ENCODE peak calls at places on chromosomes 6 and 20, in six cellular contexts. T is K562, R is H1, L is GM12878, W is HCT116, B is HepG2. P is an unnamed sample.

GRCh38 chr20:41509801-41510200 is 108.4 kb downstream of the CHD6 start:
- DNase-seq in T (no peak), W (no peak), L (no peak), B (peak; percentile 72), R (no peak), P (no peak)

GRCh38 chr6:1855890-1856289 is 246.2 kb downstream of the FOXC1 start:
- DNase-seq in B (no peak), L (no peak), W (no peak), T (no peak), R (no peak), P (no peak)

GRCh38 chr6:137744877-137745276 is 122.2 kb upstream of the TNFAIP3 start:
- DNase-seq in W (no peak), L (peak; percentile 75), R (no peak), T (no peak), B (no peak), P (no peak)

GRCh38 chr6:167285077-167285770 is 5.9 kb upstream of the UNC93A start:
- DNase-seq in W (no peak), L (no peak), T (no peak), B (no peak), R (no peak), P (no peak)

GRCh38 chr6:37641546-37641945 is 56.1 kb downstream of the MDGA1 start:
- DNase-seq in T (no peak), R (no peak), B (no peak), W (no peak), L (no peak), P (no peak)

GRCh38 chr20:63695419-63696310 is 787 bp upstream of the TNFRSF6B start:
- DNase-seq in L (no peak), W (no peak), B (no peak), T (no peak), R (no peak), P (no peak)

GRCh38 chr6:166862287-166862977 is 93.9 kb downstream of the RNASET2 start:
- DNase-seq in L (no peak), W (no peak), R (peak; percentile 41), T (no peak), B (no peak), P (peak; percentile 39)

GRCh38 chr6:144264270-144265060 is 20.7 kb upstream of the UTRN start:
- DNase-seq in R (no peak), L (no peak), T (no peak), W (peak; percentile 71), B (peak; percentile 87), P (peak; percentile 68)

GRCh38 chr6:24927985-24928735 is 7.6 kb downstream of the RIPOR2 start:
- DNase-seq in T (no peak), L (no peak), R (no peak), B (no peak), W (no peak), P (no peak)

GRCh38 chr20:55386686-55387085 is 618.6 kb downstream of the CBLN4 start:
- DNase-seq in B (no peak), T (no peak), R (no peak), W (no peak), L (no peak), P (no peak)

GRCh38 chr6:14542670-14543366 is 425.2 kb downstream of the CD83 start:
- DNase-seq in T (no peak), R (no peak), W (peak; percentile 29), L (peak; percentile 5), B (no peak), P (no peak)

GRCh38 chr6:34455831-34456230 is 10.0 kb upstream of the PACSIN1 start:
- DNase-seq in B (no peak), R (no peak), T (no peak), L (no peak), W (no peak), P (no peak)

GRCh38 chr6:139852484-139853140 is 478.2 kb upstream of the CITED2 start:
- DNase-seq in L (no peak), R (no peak), W (no peak), B (no peak), T (no peak), P (no peak)

GRCh38 chr20:23445596-23446217 is 6.2 kb downstream of the CSTL1 start:
- DNase-seq in R (no peak), T (no peak), L (no peak), B (peak; percentile 55), W (peak; percentile 16), P (no peak)

GRCh38 chr6:108952776-108953486 is 104.7 kb downstream of the ARMC2 start:
- DNase-seq in B (no peak), L (no peak), R (no peak), T (no peak), W (no peak), P (no peak)

GRCh38 chr20:14117768-14118167 is 122.5 kb downstream of the MACROD2 start:
- DNase-seq in T (no peak), L (no peak), R (no peak), B (no peak), W (no peak), P (no peak)
- H3K9me3 ChIP-seq in T (no peaks in the 10 kb centered on the region), L (no peaks in the 10 kb centered on the region), R (no peaks in the 10 kb centered on the region), B (no peaks in the 10 kb centered on the region), W (no peaks in the 10 kb centered on the region), P (no peaks in the 10 kb centered on the region)

GRCh38 chr6:151497935-151498726 is 4.3 kb downstream of the CCDC170 start:
- DNase-seq in W (no peak), R (no peak), T (no peak), B (peak; percentile 75), L (no peak), P (no peak)
- TF ChIP-seq ZNF274 in W (no peak), R (no peak), T (no peak), B (no peak), L (no peak), P (no peak)

GRCh38 chr6:49563006-49563886 is 12.8 kb downstream of the C6orf141 start:
- DNase-seq in W (no peak), L (no peak), R (no peak), B (no peak), T (no peak), P (no peak)

GRCh38 chr6:49565261-49565660 is 14.8 kb downstream of the C6orf141 start:
- DNase-seq in L (no peak), R (no peak), B (no peak), W (no peak), T (no peak), P (no peak)

GRCh38 chr6:49565855-49566254 is 15.4 kb downstream of the C6orf141 start:
- DNase-seq in L (no peak), B (peak; percentile 46), T (no peak), R (no peak), W (no peak), P (no peak)

GRCh38 chr6:49564552-49564951 is 14.1 kb downstream of the C6orf141 start:
- DNase-seq in T (no peak), R (no peak), B (peak; percentile 21), W (no peak), L (no peak), P (no peak)
- H3K9me3 ChIP-seq in T (no peaks in the 10 kb centered on the region), R (no peaks in the 10 kb centered on the region), B (no peaks in the 10 kb centered on the region), W (no peaks in the 10 kb centered on the region), L (no peaks in the 10 kb centered on the region), P (peaks cover 7% of the 10 kb centered on the region)

GRCh38 chr6:47294990-47295389 is 14.7 kb downstream of the TNFRSF21 start:
- DNase-seq in B (no peak), R (no peak), L (no peak), W (no peak), T (no peak), P (no peak)

GRCh38 chr6:47288245-47289090 is 21.2 kb downstream of the TNFRSF21 start:
- DNase-seq in W (no peak), R (no peak), L (no peak), B (no peak), T (no peak), P (no peak)

GRCh38 chr6:47290124-47290834 is 19.4 kb downstream of the TNFRSF21 start:
- DNase-seq in L (no peak), R (no peak), T (no peak), B (no peak), W (no peak), P (no peak)

GRCh38 chr6:47292027-47292426 is 17.7 kb downstream of the TNFRSF21 start:
- DNase-seq in T (no peak), B (no peak), W (no peak), L (no peak), R (no peak), P (no peak)

DNA sequence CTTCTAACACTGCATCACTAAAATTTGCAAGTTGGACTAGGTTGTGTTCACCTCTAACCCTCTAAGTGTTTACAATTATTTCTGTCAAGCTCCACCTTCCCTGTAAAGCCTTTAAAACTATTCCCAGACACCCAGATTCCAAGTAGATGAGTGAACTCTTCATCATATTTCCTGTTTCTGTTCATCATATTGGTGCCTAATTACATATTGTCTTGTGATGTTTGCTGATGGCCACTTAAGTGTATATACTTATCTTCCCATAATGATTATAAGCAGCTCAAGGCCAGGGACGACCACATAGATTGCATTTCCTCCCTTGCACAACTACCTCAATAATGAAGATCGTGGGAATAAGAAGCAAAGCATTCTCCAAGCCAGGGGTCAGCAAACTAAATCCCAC is 16.8 kb downstream of the TNFRSF21 start:
- DNase-seq in R (no peak), B (peak; percentile 24), T (no peak), W (no peak), L (no peak), P (no peak)
- TF ChIP-seq ZNF274 in R (no peak), B (no peak), T (no peak), W (no peak), L (no peak), P (no peak)

DNA sequence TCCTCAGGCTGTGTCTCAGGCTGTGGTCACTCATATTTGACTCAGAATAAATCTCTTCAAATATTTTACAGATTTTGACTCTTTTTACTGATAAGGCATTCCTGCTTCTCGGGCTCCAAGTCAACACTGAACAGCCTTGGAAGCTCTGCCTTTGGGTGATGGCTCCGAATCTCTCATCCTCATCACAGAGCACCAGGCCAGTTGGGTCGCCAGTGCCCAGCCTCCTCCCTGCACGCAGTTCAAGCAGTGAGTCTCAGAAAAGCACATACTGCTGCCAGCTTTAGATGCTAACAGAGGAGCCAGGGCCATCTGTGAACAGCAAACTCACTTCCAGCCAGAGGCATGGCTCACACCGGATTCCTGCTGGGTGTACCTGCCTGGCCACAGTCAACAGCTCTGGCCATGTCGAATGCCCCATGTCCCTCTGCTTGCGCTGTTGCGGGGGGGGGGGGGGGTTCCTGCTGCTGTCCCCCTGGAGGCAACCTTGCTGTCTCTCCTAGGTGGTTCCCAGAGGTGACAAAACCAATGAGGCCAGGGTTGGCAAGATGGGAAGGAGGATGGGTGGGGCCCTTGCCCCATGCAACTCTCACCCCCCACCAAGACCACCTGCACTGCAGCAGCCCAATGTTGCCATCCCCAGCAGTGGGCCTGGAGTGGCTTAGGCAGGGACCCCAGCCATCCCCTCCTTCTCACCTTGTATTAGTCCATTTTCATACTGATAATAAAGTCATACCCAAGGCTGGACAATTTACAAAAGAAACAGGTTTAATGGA is 248.8 kb downstream of the ERMARD start:
- DNase-seq in R (no peak), B (no peak), W (no peak), T (no peak), L (no peak), P (no peak)
- H3K9me3 ChIP-seq in R (peaks cover 43% of the 10 kb centered on the region), B (peaks cover 49% of the 10 kb centered on the region), W (no peaks in the 10 kb centered on the region), T (no peaks in the 10 kb centered on the region), L (peaks cover 4% of the 10 kb centered on the region), P (peaks cover 52% of the 10 kb centered on the region)

P was measured in NT2/D1.